ENCODE peak calls at places on chromosomes 16 and 17, in five cellular contexts. One of them, this sample, is unnamed.

GRCh38 chr17:43898446-43898845 is 8.9 kb downstream of the MPP2 start:
- DNase-seq in head of caudate nucleus: no peak
- DNase-seq in activated T-cell treated with anti-CD3 and anti-CD28 coated beads for 1 hour: no peak
- DNase-seq in T-helper 22 cell: no peak
- DNase-seq in brain microvascular endothelial cell: no peak
- DNase-seq in this sample: no peak

GRCh38 chr16:13896543-13897182 is 23.3 kb upstream of the ERCC4 start:
- DNase-seq in brain microvascular endothelial cell: no peak
- DNase-seq in head of caudate nucleus: no peak
- DNase-seq in activated T-cell treated with anti-CD3 and anti-CD28 coated beads for 1 hour: no peak
- DNase-seq in T-helper 22 cell: no peak
- DNase-seq in this sample: no peak

GRCh38 chr16:19223235-19223847 is 55.3 kb downstream of the SYT17 start:
- DNase-seq in brain microvascular endothelial cell: peak
- DNase-seq in T-helper 22 cell: no peak
- DNase-seq in activated T-cell treated with anti-CD3 and anti-CD28 coated beads for 1 hour: no peak
- DNase-seq in head of caudate nucleus: no peak
- DNase-seq in this sample: peak

GRCh38 chr16:75566040-75566888 is at the start of gene GABARAPL2:
- DNase-seq in activated T-cell treated with anti-CD3 and anti-CD28 coated beads for 1 hour: peak
- DNase-seq in brain microvascular endothelial cell: peak
- DNase-seq in T-helper 22 cell: peak
- DNase-seq in head of caudate nucleus: peak
- DNase-seq in this sample: peak

GRCh38 chr17:33201255-33201654 is 91.8 kb downstream of the ASIC2 start:
- DNase-seq in head of caudate nucleus: no peak
- DNase-seq in brain microvascular endothelial cell: no peak
- DNase-seq in T-helper 22 cell: no peak
- DNase-seq in activated T-cell treated with anti-CD3 and anti-CD28 coated beads for 1 hour: no peak
- DNase-seq in this sample: no peak

GRCh38 chr17:83103200-83103937 is 24.0 kb downstream of the METRNL start:
- DNase-seq in brain microvascular endothelial cell: peak
- DNase-seq in T-helper 22 cell: no peak
- DNase-seq in activated T-cell treated with anti-CD3 and anti-CD28 coated beads for 1 hour: no peak
- DNase-seq in head of caudate nucleus: no peak
- DNase-seq in this sample: peak

GRCh38 chr17:6471531-6472465 is 27.5 kb downstream of the PIMREG start:
- DNase-seq in T-helper 22 cell: no peak
- DNase-seq in activated T-cell treated with anti-CD3 and anti-CD28 coated beads for 1 hour: no peak
- DNase-seq in brain microvascular endothelial cell: peak
- DNase-seq in head of caudate nucleus: no peak
- DNase-seq in this sample: peak

GRCh38 chr17:44374306-44375195 is 10.9 kb upstream of the FAM171A2 start:
- DNase-seq in brain microvascular endothelial cell: no peak
- DNase-seq in T-helper 22 cell: no peak
- DNase-seq in activated T-cell treated with anti-CD3 and anti-CD28 coated beads for 1 hour: no peak
- DNase-seq in head of caudate nucleus: no peak
- DNase-seq in this sample: no peak

GRCh38 chr17:21218831-21219380 is 4.9 kb upstream of the TMEM11 start:
- DNase-seq in T-helper 22 cell: no peak
- DNase-seq in brain microvascular endothelial cell: no peak
- DNase-seq in head of caudate nucleus: no peak
- DNase-seq in activated T-cell treated with anti-CD3 and anti-CD28 coated beads for 1 hour: no peak
- DNase-seq in this sample: no peak